ENCODE peak calls at places on chromosomes 12 and 14, in eight cellular contexts. K, D, U, Y, Z, F, V and R are unnamed samples.

GRCh38 chr12:129559756-129560155 is 344.1 kb downstream of the TMEM132D start:
- DNase-seq in K (no peak), D (no peak), U (no peak), Y (no peak), Z (no peak), F (no peak), V (no peak), R (no peak)

GRCh38 chr14:103526914-103527248 is 2.1 kb upstream of the TRMT61A start:
- DNase-seq in K (no peak), D (no peak), U (no peak), Y (no peak), Z (no peak), F (no peak), V (no peak), R (no peak)

GRCh38 chr14:95265106-95266094 is 54.3 kb downstream of the CLMN start:
- DNase-seq in K (peak; percentile 93), D (no peak), U (no peak), Y (peak; percentile 63), Z (peak; percentile 96), F (no peak), V (peak; percentile 87), R (peak; percentile 63)

GRCh38 chr14:68795602-68796417 is 2.9 kb upstream of the ZFP36L1 start:
- DNase-seq in K (peak; percentile 79), D (peak; percentile 89), U (peak; percentile 94), Y (peak; percentile 85), Z (peak; percentile 61), F (peak; percentile 90), V (peak; percentile 92), R (no peak)

GRCh38 chr14:95250936-95251335 is 68.8 kb downstream of the CLMN start:
- DNase-seq in K (no peak), D (no peak), U (no peak), Y (peak; percentile 2), Z (no peak), F (no peak), V (no peak), R (no peak)

GRCh38 chr14:99241314-99242035 is 30.5 kb downstream of the BCL11B start:
- DNase-seq in K (no peak), D (no peak), U (no peak), Y (no peak), Z (no peak), F (no peak), V (no peak), R (no peak)

GRCh38 chr14:68677476-68677875 is 115.4 kb downstream of the ZFP36L1 start:
- DNase-seq in K (no peak), D (no peak), U (no peak), Y (no peak), Z (no peak), F (peak; percentile 33), V (no peak), R (no peak)

GRCh38 chr12:57810450-57810849 is 8.1 kb downstream of the AVIL start:
- DNase-seq in K (peak; percentile 57), D (no peak), U (no peak), Y (no peak), Z (no peak), F (no peak), V (no peak), R (no peak)

GRCh38 chr14:65228436-65228835 is 126.1 kb upstream of the MAX start:
- DNase-seq in K (no peak), D (no peak), U (no peak), Y (no peak), Z (no peak), F (no peak), V (no peak), R (no peak)

GRCh38 chr14:54881235-54881760 is 21.3 kb downstream of the GCH1 start:
- DNase-seq in K (peak; percentile 82), D (no peak), U (no peak), Y (no peak), Z (peak; percentile 79), F (no peak), V (no peak), R (no peak)

GRCh38 chr14:69090187-69090789 is 62.6 kb downstream of the DCAF5 start:
- DNase-seq in K (peak; percentile 53), D (no peak), U (no peak), Y (no peak), Z (peak; percentile 33), F (no peak), V (peak; percentile 63), R (no peak)

DNA sequence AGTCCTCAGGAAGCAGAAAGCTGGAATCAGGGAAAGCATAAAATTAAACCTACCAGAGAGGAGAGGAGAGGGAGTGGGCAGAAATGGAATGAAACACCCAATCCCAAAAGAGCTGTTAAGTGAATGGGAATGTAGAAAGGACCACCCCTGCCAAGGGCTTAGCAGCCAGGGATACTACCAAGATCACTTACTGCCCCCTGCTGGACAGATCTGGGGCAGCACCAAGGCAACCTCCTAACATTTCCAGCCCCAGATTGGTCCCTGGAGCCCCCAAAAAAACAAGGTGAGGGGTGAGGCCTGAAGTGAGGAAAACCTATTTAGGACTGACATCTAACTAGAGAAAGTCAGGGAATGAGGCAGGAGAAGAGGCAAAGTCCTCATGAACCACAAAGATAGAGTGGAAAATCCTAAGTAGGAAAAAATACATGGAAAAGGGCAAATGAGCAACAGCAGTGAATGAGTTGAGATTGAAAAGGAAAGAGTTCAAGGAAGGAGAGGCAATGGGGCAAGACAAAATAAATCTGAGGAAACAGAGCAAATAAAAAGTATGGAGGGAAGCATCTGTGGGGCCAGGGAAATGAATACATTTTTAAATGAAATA is 11.2 kb upstream of the FKBP11 start:
- DNase-seq in K (peak; percentile 82), D (peak; percentile 70), U (no peak), Y (peak; percentile 78), Z (peak; percentile 63), F (peak; percentile 78), V (peak; percentile 87), R (no peak)
- TF ChIP-seq CTCF in K (peak; percentile 98), D (peak; percentile 93), U (peak; percentile 87), Y (peak; percentile 58), Z (peak; percentile 98), F (peak; percentile 78), V (peak; percentile 92), R (peak; percentile 98)

GRCh38 chr12:95220190-95220589 is 2.6 kb downstream of the VEZT start:
- DNase-seq in K (no peak), D (no peak), U (no peak), Y (no peak), Z (no peak), F (no peak), V (no peak), R (no peak)
- H3K4me3 ChIP-seq in K (no peak overlapping the region), D (no peak overlapping the region), U (no peak overlapping the region), Y (no peak overlapping the region), Z (no peak overlapping the region), F (no peak overlapping the region), V (peak overlapping the region; percentile 83), R (peak overlapping the region; percentile 6)

DNA sequence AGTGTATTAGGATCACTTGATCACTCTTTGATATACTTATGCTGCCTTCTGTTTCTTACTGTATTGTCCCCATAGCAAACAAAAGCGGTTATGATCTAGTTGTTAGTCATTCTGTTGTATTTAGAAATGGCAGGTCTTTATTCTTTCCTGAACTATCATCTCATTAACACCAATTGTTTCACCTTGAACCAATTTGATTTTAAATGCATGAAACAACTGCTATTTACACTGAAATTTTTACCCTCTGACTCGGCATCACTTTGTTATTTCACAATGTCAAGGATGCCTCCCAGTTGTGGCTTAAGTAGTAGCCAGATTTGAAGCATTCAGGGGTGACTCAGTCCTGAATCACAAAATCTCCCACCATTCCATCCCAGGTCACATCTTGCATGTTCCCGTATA is 303.5 kb downstream of the EGLN3 start:
- DNase-seq in K (peak; percentile 94), D (no peak), U (no peak), Y (no peak), Z (peak; percentile 97), F (no peak), V (no peak), R (peak; percentile 95)
- TF ChIP-seq CTCF in K (no peak), D (no peak), U (no peak), Y (no peak), Z (no peak), F (no peak), V (no peak), R (no peak)

GRCh38 chr12:102821149-102821548 is 95.9 kb downstream of the PAH start:
- DNase-seq in K (no peak), D (no peak), U (no peak), Y (no peak), Z (no peak), F (no peak), V (no peak), R (no peak)

GRCh38 chr12:102824218-102824835 is 92.7 kb downstream of the PAH start:
- DNase-seq in K (peak; percentile 37), D (peak; percentile 26), U (peak; percentile 80), Y (no peak), Z (peak; percentile 14), F (peak; percentile 37), V (peak; percentile 83), R (no peak)
- H3K4me3 ChIP-seq in K (no peak overlapping the region), D (no peak overlapping the region), U (no peak overlapping the region), Y (no peak overlapping the region), Z (no peak overlapping the region), F (no peak overlapping the region), V (no peak overlapping the region), R (no peak overlapping the region)

DNA sequence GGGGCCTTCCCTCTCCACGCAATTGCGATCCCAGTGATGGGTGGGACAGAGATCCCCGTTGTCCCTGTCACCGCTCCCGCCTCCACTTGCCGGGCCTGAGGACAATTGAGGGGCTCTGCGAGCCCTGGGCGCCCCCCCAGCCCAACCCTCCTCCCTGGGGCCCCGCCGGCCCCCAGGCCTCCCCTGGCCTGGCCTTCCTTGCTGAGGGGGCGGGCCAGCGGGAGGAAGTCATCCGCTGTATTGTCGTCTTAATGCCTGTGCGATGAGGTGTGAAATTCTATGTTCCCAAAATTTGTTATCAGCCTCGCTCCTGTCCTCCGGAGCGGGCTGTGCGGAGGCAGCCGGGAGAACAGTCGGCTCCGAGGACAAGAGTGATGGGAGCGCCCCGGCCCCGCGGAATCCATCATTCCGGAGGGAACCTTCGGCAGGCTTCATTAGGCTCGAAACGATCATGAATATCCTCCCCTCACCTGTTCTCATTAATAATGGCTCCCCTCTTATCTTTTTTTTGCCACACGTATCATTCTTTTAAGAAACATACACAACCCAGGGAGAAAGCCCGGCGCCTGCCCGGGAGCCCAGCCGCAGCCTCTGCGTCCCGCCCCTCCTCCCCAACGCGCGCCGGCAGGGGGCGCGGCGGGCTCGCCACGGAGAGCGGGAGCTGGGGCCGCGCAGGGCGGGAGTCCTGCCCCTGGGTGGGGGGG is 17.3 kb upstream of the DLK1 start:
- DNase-seq in K (peak; percentile 57), D (peak; percentile 48), U (peak; percentile 86), Y (no peak), Z (no peak), F (peak; percentile 77), V (peak; percentile 73), R (no peak)
- TF ChIP-seq CTCF in K (peak; percentile 77), D (peak; percentile 78), U (peak; percentile 50), Y (no peak), Z (peak; percentile 38), F (peak; percentile 29), V (peak; percentile 43), R (peak; percentile 71)

GRCh38 chr14:105167303-105168092 is 1.1 kb downstream of the JAG2 start:
- DNase-seq in K (no peak), D (no peak), U (no peak), Y (peak; percentile 33), Z (no peak), F (no peak), V (peak; percentile 48), R (no peak)
- H3K4me3 ChIP-seq in K (peak overlapping the region; percentile 41), D (peak overlapping the region; percentile 63), U (peak overlapping the region; percentile 35), Y (peak overlapping the region; percentile 48), Z (no peak overlapping the region), F (peak overlapping the region; percentile 7), V (peak overlapping the region; percentile 36), R (no peak overlapping the region)

GRCh38 chr12:120466560-120467315 is 2.8 kb downstream of the SRSF9 start:
- DNase-seq in K (peak; percentile 59), D (no peak), U (no peak), Y (peak; percentile 48), Z (peak; percentile 39), F (peak; percentile 39), V (peak; percentile 56), R (no peak)
- TF ChIP-seq CTCF in K (peak; percentile 66), D (peak; percentile 63), U (no peak), Y (peak; percentile 11), Z (peak; percentile 77), F (peak; percentile 18), V (peak; percentile 53), R (peak; percentile 70)